ENCODE peak calls at places on chromosomes 16 and 17, in four cellular contexts. Z is HEK293T, B is neural crest cell, W is colonic mucosa. H is an unnamed sample.

GRCh38 chr17:33983824-33984574 is 271.1 kb upstream of the CCL2 start:
- DNase-seq in Z (no peak), B (no peak), W (no peak), H (no peak)

GRCh38 chr17:48586355-48586924 is 3.6 kb downstream of the HOXB3 start:
- DNase-seq in Z (no peak), B (no peak), W (no peak), H (no peak)

GRCh38 chr16:4496305-4496704 is 20.1 kb downstream of the HMOX2 start:
- DNase-seq in Z (no peak), B (no peak), W (no peak), H (no peak)

GRCh38 chr16:16029431-16030011 is 80.1 kb downstream of the ABCC1 start:
- DNase-seq in Z (no peak), B (no peak), W (no peak), H (no peak)

GRCh38 chr17:66494023-66494803 is 191.8 kb downstream of the PRKCA start:
- DNase-seq in W (no peak), B (no peak), Z (no peak), H (no peak)

GRCh38 chr16:68504066-68504465 is 35.0 kb upstream of the ZFP90 start:
- DNase-seq in B (no peak), W (no peak), Z (no peak), H (no peak)

GRCh38 chr17:79797492-79798295 is 817 bp upstream of the CBX8 start:
- DNase-seq in B (no peak), W (no peak), Z (peak), H (no peak)

GRCh38 chr16:58027341-58028167 is 2.0 kb downstream of the MMP15 start:
- DNase-seq in W (peak), B (no peak), Z (peak), H (peak)

GRCh38 chr17:37361543-37361942 is 14.2 kb upstream of the C17orf78 start:
- DNase-seq in B (no peak), Z (no peak), W (no peak), H (no peak)

GRCh38 chr17:39776267-39776666 is 38.5 kb downstream of the GRB7 start:
- DNase-seq in W (no peak), Z (no peak), B (no peak), H (no peak)

GRCh38 chr16:86092586-86093480 is 193.9 kb downstream of the IRF8 start:
- DNase-seq in Z (no peak), B (no peak), W (no peak), H (no peak)

GRCh38 chr17:1693339-1693738 is 8.7 kb upstream of the PRPF8 start:
- DNase-seq in B (no peak), W (no peak), Z (no peak), H (no peak)

GRCh38 chr17:79427621-79428539 is 183.0 kb downstream of the RBFOX3 start:
- DNase-seq in Z (no peak), B (no peak), W (no peak), H (no peak)

GRCh38 chr16:28265822-28266221 is 26.5 kb upstream of the SBK1 start:
- DNase-seq in W (no peak), Z (no peak), B (no peak), H (no peak)

GRCh38 chr16:86322283-86322682 is 188.0 kb upstream of the FOXF1 start:
- DNase-seq in Z (no peak), B (no peak), W (no peak), H (no peak)

GRCh38 chr16:66262253-66263167 is 104.0 kb upstream of the CDH5 start:
- DNase-seq in B (no peak), Z (no peak), W (no peak), H (no peak)

GRCh38 chr17:3049705-3050295 is 13.6 kb downstream of the OR1D5 start:
- DNase-seq in Z (no peak), W (no peak), B (no peak), H (no peak)

GRCh38 chr16:79599837-79600635 is 501 bp downstream of the MAF start:
- DNase-seq in B (peak), W (peak), Z (no peak), H (peak)

GRCh38 chr16:78386925-78387324 is 287.5 kb downstream of the WWOX start:
- DNase-seq in W (no peak), B (no peak), Z (no peak), H (no peak)

GRCh38 chr17:81885869-81886548 is 5.4 kb downstream of the ALYREF start:
- DNase-seq in B (no peak), W (no peak), Z (no peak), H (no peak)

GRCh38 chr17:62781356-62781755 is 26.8 kb downstream of the MARCHF10 start:
- DNase-seq in Z (no peak), W (no peak), B (no peak), H (no peak)

GRCh38 chr16:19167710-19168172 is 299 bp upstream of the SYT17 start:
- DNase-seq in Z (peak), W (peak), B (peak), H (peak)

GRCh38 chr17:63984651-63985386 is 12.1 kb upstream of the SCN4A start:
- DNase-seq in W (peak), B (no peak), Z (no peak), H (no peak)

GRCh38 chr16:22030087-22030812 is 22.3 kb downstream of the MOSMO start:
- DNase-seq in Z (no peak), W (no peak), B (no peak), H (no peak)

GRCh38 chr17:3512512-3513171 is 36.8 kb downstream of the ASPA start:
- DNase-seq in Z (no peak), W (peak), B (peak), H (peak)

GRCh38 chr16:57358527-57359095 is at the start of gene CCL22:
- DNase-seq in W (no peak), B (no peak), Z (no peak), H (no peak)

GRCh38 chr16:73054732-73055481 is 7.0 kb upstream of the ZFHX3 start:
- DNase-seq in Z (no peak), B (no peak), W (no peak), H (no peak)

GRCh38 chr16:10039220-10040096 is 142.8 kb downstream of the GRIN2A start:
- DNase-seq in W (no peak), B (peak), Z (peak), H (peak)

GRCh38 chr17:33291248-33292183 is 1.6 kb downstream of the ASIC2 start:
- DNase-seq in B (peak), Z (peak), W (peak), H (peak)

GRCh38 chr17:39230361-39230760 is 4.6 kb upstream of the STAC2 start:
- DNase-seq in Z (no peak), W (no peak), B (no peak), H (no peak)

GRCh38 chr16:30985401-30986128 is 558 bp downstream of the HSD3B7 start:
- DNase-seq in Z (no peak), B (no peak), W (peak), H (no peak)

GRCh38 chr16:84526794-84527485 is 22.5 kb upstream of the MEAK7 start:
- DNase-seq in Z (no peak), B (peak), W (no peak), H (peak)